ENCODE peak calls at places on chromosomes 4 and X, in seven cellular contexts. C is mucosa of descending colon, R is NCI-H774, E is fibroblast of pulmonary artery, L is tibial artery, I is endothelial cell, Q is SW480. H is an unnamed sample.

GRCh38 chrX:124239911-124240310 is 92.5 kb upstream of the TEX13D start:
- DNase-seq in C (no peak), R (no peak), E (no peak), L (no peak), I (no peak), Q (no peak), H (no peak)

GRCh38 chrX:95056901-95057300 is 1382.9 kb downstream of the FAM133A start:
- DNase-seq in C (no peak), R (no peak), E (peak), L (no peak), I (no peak), Q (peak), H (no peak)

GRCh38 chr4:3527101-3527913 is 4.9 kb downstream of the LRPAP1 start:
- DNase-seq in C (no peak), R (no peak), E (no peak), L (no peak), I (no peak), Q (no peak), H (no peak)

GRCh38 chrX:140765043-140765784 is 55.7 kb downstream of the LINC00632 start:
- DNase-seq in C (no peak), R (no peak), E (peak), L (no peak), I (peak), Q (no peak), H (no peak)

GRCh38 chrX:132063862-132064261 is 40.8 kb downstream of the STK26 start:
- DNase-seq in C (no peak), R (no peak), E (no peak), L (no peak), I (no peak), Q (no peak), H (no peak)

GRCh38 chr4:40763228-40763716 is 13.5 kb downstream of the NSUN7 start:
- DNase-seq in C (peak), R (no peak), E (peak), L (no peak), I (no peak), Q (peak), H (peak)

GRCh38 chr4:25367004-25367621 is 9.9 kb upstream of the ANAPC4 start:
- DNase-seq in C (peak), R (no peak), E (peak), L (no peak), I (no peak), Q (peak), H (peak)

GRCh38 chrX:44225667-44226066 is 117.8 kb downstream of the EFHC2 start:
- DNase-seq in C (no peak), R (no peak), E (no peak), L (no peak), I (no peak), Q (no peak), H (no peak)

H was measured in OCI-M1.